ENCODE peak calls at places on chromosome 19, in four cellular contexts. Y, H, R and C are unnamed samples.

GRCh38 chr19:55986487-55986886 is at the start of gene NLRP5:
- DNase-seq in H (peak; percentile 22), Y (no peak), R (no peak), C (peak; percentile 7)

GRCh38 chr19:19034204-19034624 is 811 bp downstream of the ARMC6 start:
- DNase-seq in H (peak; percentile 95), R (peak; percentile 79), Y (peak; percentile 81), C (peak; percentile 60)

GRCh38 chr19:45139286-45140143 is 21.3 kb downstream of the NKPD1 start:
- DNase-seq in H (no peak), R (no peak), Y (no peak), C (no peak)

GRCh38 chr19:35138305-35138799 is 272 bp upstream of the FXYD1 start:
- DNase-seq in R (no peak), Y (no peak), H (no peak), C (no peak)

GRCh38 chr19:34995551-34995950 is 4.6 kb upstream of the GRAMD1A start:
- DNase-seq in H (no peak), Y (peak; percentile 84), R (no peak), C (no peak)

GRCh38 chr19:12828494-12828893 is 5.9 kb downstream of the RTBDN start:
- DNase-seq in R (peak; percentile 92), Y (peak; percentile 40), H (peak; percentile 74), C (no peak)

GRCh38 chr19:35935911-35936737 is at the start of gene LRFN3:
- DNase-seq in Y (peak; percentile 21), H (peak; percentile 54), R (peak; percentile 94), C (peak; percentile 57)

GRCh38 chr19:45952691-45953505 is 20.8 kb downstream of the NOVA2 start:
- DNase-seq in R (peak; percentile 55), H (peak; percentile 79), Y (no peak), C (no peak)

GRCh38 chr19:19460258-19460731 is 54.8 kb downstream of the GATAD2A start:
- DNase-seq in Y (no peak), R (no peak), H (no peak), C (no peak)

GRCh38 chr19:14072535-14073231 is at the start of gene MISP3:
- DNase-seq in R (peak; percentile 46), Y (no peak), H (peak; percentile 40), C (no peak)

GRCh38 chr19:11766597-11767591 is at the start of gene ZNF441:
- DNase-seq in H (peak; percentile 98), Y (peak; percentile 94), R (peak; percentile 96), C (peak; percentile 79)

GRCh38 chr19:16566161-16566560 is 6.1 kb downstream of the SLC35E1 start:
- DNase-seq in R (no peak), H (no peak), Y (no peak), C (no peak)

GRCh38 chr19:54646331-54646841 is 16.1 kb downstream of the LILRB1 start:
- DNase-seq in Y (no peak), R (no peak), H (no peak), C (no peak)

GRCh38 chr19:13016245-13016627 is 21.0 kb downstream of the NFIX start:
- DNase-seq in Y (no peak), R (no peak), H (no peak), C (no peak)

GRCh38 chr19:14185158-14185557 is 20.8 kb downstream of the ADGRL1 start:
- DNase-seq in R (no peak), H (no peak), Y (no peak), C (no peak)

GRCh38 chr19:17210296-17210695 is 4.9 kb upstream of the USE1 start:
- DNase-seq in H (no peak), R (no peak), Y (no peak), C (no peak)

GRCh38 chr19:18220632-18221275 is 5.5 kb downstream of the PDE4C start:
- DNase-seq in Y (no peak), H (peak; percentile 45), R (no peak), C (no peak)

GRCh38 chr19:57171551-57172081 is 4.3 kb upstream of the DUXA start:
- DNase-seq in R (peak; percentile 95), H (no peak), Y (peak; percentile 20), C (no peak)

GRCh38 chr19:39506944-39507714 is 7.8 kb upstream of the SELENOV start:
- DNase-seq in R (peak; percentile 96), Y (peak; percentile 60), H (peak; percentile 92), C (no peak)

GRCh38 chr19:46471116-46471733 is at the start of gene PNMA8A:
- DNase-seq in R (peak; percentile 97), Y (no peak), H (peak; percentile 88), C (no peak)

GRCh38 chr19:55519461-55520311 is 17.2 kb downstream of the SBK2 start:
- DNase-seq in Y (peak; percentile 11), R (no peak), H (peak; percentile 41), C (no peak)

GRCh38 chr19:7482584-7483439 is 6.0 kb downstream of the PEX11G start:
- DNase-seq in Y (no peak), H (peak; percentile 74), R (peak; percentile 91), C (peak; percentile 24)

GRCh38 chr19:402786-403185 is 6.2 kb downstream of the C2CD4C start:
- DNase-seq in Y (no peak), H (no peak), R (no peak), C (no peak)

GRCh38 chr19:54256250-54257115 is 590 bp downstream of the LILRB5 start:
- DNase-seq in Y (no peak), R (no peak), H (no peak), C (no peak)

GRCh38 chr19:8161135-8161646 is 11.8 kb upstream of the FBN3 start:
- DNase-seq in Y (peak; percentile 65), R (peak; percentile 40), H (peak; percentile 81), C (peak; percentile 48)

GRCh38 chr19:47152632-47153031 is 22.0 kb downstream of the SAE1 start:
- DNase-seq in H (no peak), Y (no peak), R (no peak), C (no peak)

GRCh38 chr19:32316034-32316433 is 29.4 kb upstream of the ZNF507 start:
- DNase-seq in H (peak; percentile 11), R (no peak), Y (no peak), C (no peak)

GRCh38 chr19:43905897-43906296 is 29.2 kb downstream of the ZNF45 start:
- DNase-seq in H (no peak), Y (no peak), R (no peak), C (no peak)

GRCh38 chr19:39363909-39364457 is 21.8 kb downstream of the SAMD4B start:
- DNase-seq in Y (no peak), R (no peak), H (no peak), C (no peak)

GRCh38 chr19:5131866-5132561 is 163.1 kb downstream of the KDM4B start:
- DNase-seq in H (no peak), Y (no peak), R (no peak), C (no peak)

GRCh38 chr19:17686027-17686511 is 2.1 kb downstream of the UNC13A start:
- DNase-seq in R (peak; percentile 61), Y (no peak), H (peak; percentile 46), C (no peak)

GRCh38 chr19:30233375-30233774 is 138.8 kb upstream of the ZNF536 start:
- DNase-seq in H (no peak), R (no peak), Y (no peak), C (no peak)

GRCh38 chr19:3441986-3442329 is 38.4 kb downstream of the SMIM24 start:
- DNase-seq in R (peak; percentile 88), Y (no peak), H (no peak), C (no peak)

GRCh38 chr19:31902821-31903220 is 442.6 kb upstream of the ZNF507 start:
- DNase-seq in R (no peak), Y (no peak), H (no peak), C (no peak)

GRCh38 chr19:28864577-28865042 is 348.3 kb downstream of the UQCRFS1 start:
- DNase-seq in Y (no peak), H (no peak), R (no peak), C (no peak)

DNA sequence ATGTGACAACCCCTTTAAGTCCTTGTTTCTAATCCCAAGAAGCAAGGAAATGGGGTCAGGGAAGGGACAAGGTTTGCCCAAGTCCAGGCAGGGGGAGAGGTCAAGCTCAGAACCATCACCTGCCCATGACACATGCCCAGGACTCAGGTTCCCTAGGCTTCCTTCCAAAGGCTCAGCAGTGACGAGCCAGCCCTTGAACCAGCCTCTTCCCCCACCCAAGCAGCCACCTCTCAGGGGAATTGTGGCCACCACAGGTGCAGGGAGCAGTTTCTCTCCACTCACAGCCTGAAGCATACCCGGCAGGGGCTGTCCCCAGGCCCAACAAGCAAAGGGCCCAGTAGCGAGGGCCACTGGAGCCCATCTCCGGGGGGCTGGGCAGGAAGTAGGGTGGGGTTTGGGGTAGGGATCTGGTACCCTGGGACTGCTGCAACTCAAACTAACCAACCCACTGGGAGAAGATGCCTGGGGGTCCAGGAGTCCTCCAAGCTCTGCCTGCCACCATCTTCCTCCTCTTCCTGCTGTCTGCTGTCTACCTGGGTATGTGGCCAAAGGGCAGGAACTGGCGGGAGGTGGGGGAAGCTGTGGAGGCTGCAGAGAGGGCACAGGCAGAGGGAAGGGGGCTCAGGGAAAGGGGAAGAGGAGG is at the start of gene CD79A:
- DNase-seq in Y (no peak), R (no peak), H (no peak), C (no peak)
- TF ChIP-seq ELF1 in Y (no peak), R (no peak), H (no peak), C (no peak)

GRCh38 chr19:48943081-48943480 is 9.6 kb downstream of the DHDH start:
- DNase-seq in H (no peak), Y (no peak), R (no peak), C (no peak)
- TF ChIP-seq SIN3A in H (no peak), Y (no peak), R (no peak), C (no peak)

GRCh38 chr19:33437351-33438015 is 64.0 kb downstream of the CEBPG start:
- DNase-seq in Y (no peak), H (no peak), R (peak; percentile 69), C (no peak)

GRCh38 chr19:33440241-33440640 is 66.7 kb downstream of the CEBPG start:
- DNase-seq in R (no peak), H (no peak), Y (no peak), C (no peak)

GRCh38 chr19:33438987-33439781 is 65.7 kb downstream of the CEBPG start:
- DNase-seq in H (no peak), R (no peak), Y (no peak), C (no peak)

GRCh38 chr19:33436360-33437345 is 63.1 kb downstream of the CEBPG start:
- DNase-seq in Y (no peak), H (no peak), R (peak; percentile 60), C (no peak)

GRCh38 chr19:33438016-33438671 is 64.6 kb downstream of the CEBPG start:
- DNase-seq in H (no peak), Y (no peak), R (peak; percentile 89), C (no peak)
- TF ChIP-seq ELF1 in H (no peak), Y (no peak), R (no peak), C (no peak)

DNA sequence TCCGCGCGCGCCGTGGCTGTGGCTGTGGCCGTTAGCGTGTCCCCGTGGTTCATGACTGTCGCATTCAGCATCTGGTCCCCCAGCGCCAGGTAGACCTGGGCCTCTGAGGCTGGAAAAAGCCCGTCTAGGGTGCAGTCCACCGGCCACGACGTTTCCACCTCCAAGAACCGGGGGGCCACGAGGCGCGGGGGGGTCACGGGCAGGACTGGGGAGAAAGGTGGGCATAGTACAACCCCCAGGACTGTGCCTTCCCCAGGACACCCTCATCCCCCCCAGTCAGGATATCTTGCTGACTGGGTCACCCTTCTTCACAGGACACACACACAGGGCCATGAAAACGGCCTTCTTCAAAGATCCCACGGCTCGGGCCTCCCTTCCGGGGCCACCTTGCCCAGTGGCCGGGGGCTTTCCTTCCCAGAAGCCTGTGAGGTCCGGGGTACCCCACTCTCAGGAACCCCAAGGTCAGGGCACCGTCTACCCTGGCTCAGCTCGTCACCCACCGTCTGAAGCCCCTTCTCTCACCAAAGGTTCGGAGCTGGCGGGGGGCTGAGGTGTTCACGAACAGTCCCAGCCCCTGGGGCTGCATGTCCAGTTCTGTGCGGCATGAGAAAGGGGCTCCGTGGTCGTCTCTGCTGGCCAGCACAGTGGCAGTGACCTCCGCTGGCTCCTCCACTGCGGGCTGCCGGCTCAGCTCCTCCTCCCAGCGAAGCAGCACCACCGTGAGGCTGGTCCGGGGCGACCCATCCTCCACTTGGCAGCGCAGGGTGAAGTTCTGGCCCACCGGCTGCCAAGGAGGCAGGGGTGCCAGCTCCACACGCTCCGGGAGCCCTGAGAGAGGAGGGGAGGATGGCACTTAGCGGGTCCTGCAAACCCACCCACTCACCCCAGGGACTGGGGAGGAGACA is 2.1 kb upstream of the RAVER1 start:
- DNase-seq in H (no peak), R (no peak), Y (no peak), C (no peak)
- TF ChIP-seq SIN3A in H (no peak), R (no peak), Y (no peak), C (no peak)